ENCODE peak calls at places on chromosomes 2 and 18, in seven cellular contexts. F is tibial artery; Q is stomach; N is CD4-positive, CD25-positive, alpha-beta regulatory T cell; I is AG04450; M is brain microvascular endothelial cell; J is heart left ventricle. G is an unnamed sample.

GRCh38 chr2:186562209-186562578 is 27.7 kb upstream of the ITGAV start:
- DNase-seq in Q (no peak), N (no peak), M (no peak), I (no peak), F (no peak), J (no peak), G (no peak)

GRCh38 chr18:56152547-56152946 is 485.8 kb downstream of the TXNL1 start:
- DNase-seq in I (no peak), Q (no peak), J (no peak), F (no peak), N (no peak), M (no peak), G (no peak)

GRCh38 chr2:236177967-236178909 is 10.1 kb upstream of the GBX2 start:
- DNase-seq in I (no peak), F (peak; percentile 78), Q (peak; percentile 60), J (peak; percentile 81), M (peak; percentile 49), N (no peak), G (no peak)

GRCh38 chr2:73268831-73269685 is 15.2 kb downstream of the FBXO41 start:
- DNase-seq in Q (peak; percentile 69), M (no peak), N (peak; percentile 89), F (peak; percentile 57), J (no peak), I (no peak), G (peak; percentile 66)

GRCh38 chr2:160064916-160065315 is 2.5 kb upstream of the PLA2R1 start:
- DNase-seq in Q (no peak), F (no peak), I (no peak), M (no peak), J (no peak), N (no peak), G (no peak)

GRCh38 chr2:99763764-99764163 is 273.9 kb upstream of the REV1 start:
- DNase-seq in N (no peak), Q (no peak), M (no peak), J (no peak), I (no peak), F (no peak), G (no peak)

GRCh38 chr2:207119048-207119447 is 46.7 kb downstream of the KLF7 start:
- DNase-seq in M (no peak), F (no peak), N (no peak), Q (no peak), J (no peak), I (no peak), G (no peak)

GRCh38 chr2:111205774-111206173 is 85.1 kb downstream of the BCL2L11 start:
- DNase-seq in F (no peak), Q (no peak), J (no peak), M (no peak), N (no peak), I (no peak), G (no peak)

GRCh38 chr18:43665239-43665788 is 388.0 kb upstream of the SYT4 start:
- DNase-seq in Q (no peak), I (peak; percentile 68), F (no peak), J (no peak), N (no peak), M (peak; percentile 94), G (no peak)

GRCh38 chr2:133240505-133241230 is 327.6 kb downstream of the NCKAP5 start:
- DNase-seq in N (no peak), M (no peak), F (no peak), J (no peak), I (no peak), Q (no peak), G (no peak)

GRCh38 chr2:11481789-11482472 is 16.0 kb upstream of the E2F6 start:
- DNase-seq in I (no peak), N (no peak), J (no peak), F (no peak), M (no peak), Q (no peak), G (no peak)

GRCh38 chr2:181454990-181455520 is 2.1 kb upstream of the ITGA4 start:
- DNase-seq in F (no peak), J (no peak), I (no peak), N (peak; percentile 27), M (no peak), Q (no peak), G (no peak)

GRCh38 chr2:78780321-78780720 is 245.2 kb upstream of the REG3G start:
- DNase-seq in J (no peak), I (no peak), N (no peak), M (no peak), F (no peak), Q (no peak), G (no peak)

GRCh38 chr18:50622320-50622719 is 62.4 kb downstream of the MAPK4 start:
- DNase-seq in M (no peak), F (no peak), N (no peak), I (no peak), J (no peak), Q (no peak), G (no peak)

GRCh38 chr2:55934337-55934736 is 10.8 kb upstream of the EFEMP1 start:
- DNase-seq in I (no peak), F (no peak), M (no peak), J (no peak), Q (no peak), N (no peak), G (no peak)

GRCh38 chr2:227821043-227821942 is 7.7 kb downstream of the CCL20 start:
- DNase-seq in M (no peak), N (no peak), Q (peak; percentile 49), J (no peak), I (no peak), F (no peak), G (no peak)

GRCh38 chr2:132416996-132417395 is 391 bp downstream of the GPR39 start:
- DNase-seq in Q (no peak), J (no peak), F (no peak), M (no peak), I (no peak), N (no peak), G (no peak)

GRCh38 chr2:212193066-212193465 is 345.5 kb downstream of the ERBB4 start:
- DNase-seq in Q (no peak), M (no peak), F (no peak), J (no peak), I (no peak), N (no peak), G (no peak)

DNA sequence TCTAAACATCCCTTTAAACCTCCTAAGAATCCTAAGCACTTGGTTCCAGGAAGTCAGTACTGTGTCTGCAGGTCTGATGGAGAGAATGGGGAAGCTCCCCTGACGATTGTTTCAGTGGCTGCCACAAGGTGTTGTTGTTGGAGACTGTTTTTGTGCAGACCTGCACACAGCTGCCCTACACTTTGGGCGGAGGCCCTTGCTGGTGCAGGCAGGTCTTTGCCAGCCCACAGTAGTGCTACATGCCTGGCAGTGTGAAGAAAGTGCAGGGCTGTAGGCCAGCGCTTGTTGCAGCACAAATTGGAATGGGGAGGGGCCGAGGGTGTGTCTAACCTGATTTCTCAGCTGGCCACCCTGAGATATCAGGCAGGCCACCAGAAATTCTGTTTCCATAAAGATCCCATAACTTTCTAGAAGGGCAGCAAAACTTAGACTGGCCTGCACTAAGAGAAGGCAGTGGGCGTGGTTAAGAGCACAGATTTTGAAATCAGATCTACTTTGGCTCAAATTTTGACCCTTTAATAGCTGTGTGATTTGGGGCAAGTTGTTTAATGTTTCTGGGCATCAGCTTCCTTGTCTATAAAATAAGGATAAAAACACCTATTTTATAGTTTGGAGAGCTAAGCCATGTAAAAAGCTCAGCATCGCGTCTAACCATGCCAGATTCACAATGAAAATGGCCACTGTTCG is 83.7 kb upstream of the SLC1A4 start:
- DNase-seq in Q (peak; percentile 51), M (no peak), N (no peak), F (no peak), J (no peak), I (no peak), G (no peak)
- H3K27ac ChIP-seq in Q (no peak overlapping the region), M (no peak overlapping the region), N (no peak overlapping the region), F (no peak overlapping the region), J (no peak overlapping the region), I (no peak overlapping the region), G (no peak overlapping the region)

DNA sequence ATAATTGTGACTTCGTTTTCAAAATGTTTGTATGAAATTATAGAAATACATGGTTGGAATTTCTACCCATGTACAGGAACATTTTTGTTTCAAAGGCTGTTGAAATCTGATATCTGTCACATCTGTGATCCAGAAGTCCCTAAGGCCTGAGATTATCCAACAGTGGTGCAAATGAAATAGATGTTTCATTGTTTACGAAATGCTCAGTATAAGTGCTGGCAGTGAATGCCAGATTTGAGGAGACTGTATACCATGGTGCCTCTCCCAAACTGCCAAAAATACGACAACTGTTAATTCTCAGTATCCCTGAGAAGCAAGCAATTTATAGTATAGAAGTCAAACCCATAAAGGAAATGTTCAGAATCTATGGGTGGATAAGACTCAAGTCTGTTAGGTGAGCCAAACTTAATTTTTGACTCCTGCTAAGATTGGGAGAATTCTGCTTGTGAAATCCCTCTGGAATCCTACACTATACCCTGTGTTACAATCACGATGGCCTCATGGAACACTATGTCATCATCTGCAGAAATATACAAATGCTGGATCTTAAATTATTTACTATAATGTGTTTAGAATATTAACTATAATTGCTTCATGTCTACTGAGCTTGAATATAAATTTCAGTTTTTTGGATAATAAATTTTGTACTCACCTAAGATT is 71.2 kb upstream of the DOCK10 start:
- DNase-seq in Q (no peak), N (no peak), J (no peak), I (no peak), F (no peak), M (no peak), G (no peak)
- H3K27ac ChIP-seq in Q (no peak overlapping the region), N (no peak overlapping the region), J (no peak overlapping the region), I (no peak overlapping the region), F (no peak overlapping the region), M (no peak overlapping the region), G (no peak overlapping the region)

DNA sequence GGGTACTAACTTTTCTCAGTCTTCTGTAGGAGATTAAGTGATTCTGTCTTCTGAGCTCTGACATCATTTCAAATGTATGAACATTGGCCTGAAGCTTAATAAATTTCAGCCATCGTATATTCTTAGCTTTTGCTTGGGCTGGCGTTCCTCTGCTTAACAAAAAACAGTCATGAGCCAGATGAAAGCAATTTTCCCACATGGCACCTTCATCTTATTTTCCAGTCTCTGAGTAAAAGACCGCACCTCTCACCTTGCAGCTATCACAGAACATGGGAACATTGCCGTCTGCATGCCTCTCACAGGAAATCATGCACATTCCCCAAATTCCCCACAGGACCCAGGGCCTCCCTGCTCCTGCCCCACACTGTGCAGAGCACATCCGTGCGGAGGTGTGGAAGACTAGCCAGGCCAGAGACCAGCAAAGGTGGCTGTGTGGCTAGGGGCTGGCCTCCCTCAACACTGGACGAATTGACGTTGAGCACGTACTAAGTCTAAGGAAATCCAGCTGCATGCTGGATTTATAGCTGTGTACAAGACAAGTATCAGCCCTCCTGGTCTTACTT is 531.8 kb upstream of the ID2 start:
- DNase-seq in F (no peak), I (no peak), M (peak; percentile 56), N (no peak), J (no peak), Q (no peak), G (no peak)
- H3K27ac ChIP-seq in F (peak overlapping the region; percentile 23), I (peak overlapping the region; percentile 13), M (peak overlapping the region; percentile 14), N (no peak overlapping the region), J (no peak overlapping the region), Q (no peak overlapping the region), G (no peak overlapping the region)

DNA sequence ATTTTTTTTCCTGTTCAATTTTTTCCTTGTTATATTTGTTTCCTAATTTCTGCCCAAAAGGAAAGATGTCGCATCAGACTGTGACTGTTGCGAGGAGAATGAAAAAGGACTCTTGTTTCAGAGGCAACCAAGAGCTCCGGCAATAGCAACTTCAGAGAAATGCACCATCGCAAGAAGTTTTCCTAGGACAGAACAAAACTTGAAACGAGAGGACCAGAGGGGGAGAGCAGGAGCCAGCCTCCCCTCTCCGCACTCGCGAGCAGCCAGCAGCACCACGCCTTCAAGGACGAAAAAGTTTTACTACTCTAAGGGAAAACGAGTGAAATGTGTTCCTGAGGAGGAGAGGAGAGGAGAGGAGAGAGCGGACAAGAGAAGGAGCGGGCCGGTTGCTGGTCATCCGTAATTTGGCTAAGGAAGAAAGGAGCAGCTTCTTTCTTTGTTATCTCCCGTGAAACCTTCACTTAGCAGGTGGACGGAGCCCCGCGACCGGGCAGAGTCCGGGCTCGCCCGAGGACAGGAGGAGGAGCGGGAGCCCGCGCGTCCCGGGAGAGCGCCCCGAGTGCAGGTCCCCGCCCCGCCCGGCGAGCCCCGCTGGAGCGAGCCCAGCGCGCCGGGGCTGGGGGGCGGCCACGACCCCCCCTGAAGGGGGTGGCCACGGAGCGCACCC is 725 bp downstream of the POU3F3 start:
- DNase-seq in M (no peak), F (no peak), I (no peak), N (no peak), J (no peak), Q (no peak), G (no peak)
- H3K27ac ChIP-seq in M (no peak overlapping the region), F (no peak overlapping the region), I (no peak overlapping the region), N (no peak overlapping the region), J (no peak overlapping the region), Q (no peak overlapping the region), G (no peak overlapping the region)

G was measured in CD8-positive, alpha-beta T cell.